ENCODE peak calls at places on chromosomes 3 and 15, in ten cellular contexts. B is GM23248, L is SK-N-SH, A is DND-41, Q is IMR-90, V is neural progenitor cell, N is fibroblast of lung, I is MM.1S, S is H9, Y is PC-9. U is an unnamed sample.

GRCh38 chr3:171142985-171143384 is 116.5 kb upstream of the SLC2A2 start:
- DNase-seq in B (peak; percentile 20), L (no peak), A (no peak), Q (peak; percentile 46), V (no peak), N (peak; percentile 74), I (no peak), S (no peak), Y (no peak), U (no peak)

GRCh38 chr15:42725331-42725903 is 11.5 kb downstream of the CDAN1 start:
- DNase-seq in B (no peak), L (no peak), A (no peak), Q (no peak), V (no peak), N (no peak), I (no peak), S (no peak), Y (no peak), U (no peak)

GRCh38 chr15:58459562-58459961 is 27.8 kb downstream of the LIPC start:
- DNase-seq in B (no peak), L (no peak), A (no peak), Q (no peak), V (no peak), N (no peak), I (no peak), S (no peak), Y (no peak), U (no peak)

GRCh38 chr3:107657971-107658370 is 135.2 kb downstream of the BBX start:
- DNase-seq in B (peak; percentile 79), L (no peak), A (no peak), Q (peak; percentile 70), V (no peak), N (peak; percentile 62), I (no peak), S (no peak), Y (no peak), U (no peak)

GRCh38 chr3:37932505-37932904 is 58.1 kb upstream of the VILL start:
- DNase-seq in B (no peak), L (no peak), A (no peak), Q (no peak), V (no peak), N (no peak), I (no peak), S (no peak), Y (no peak), U (no peak)

GRCh38 chr3:127857270-127857801 is 35.0 kb upstream of the MGLL start:
- DNase-seq in B (no peak), L (peak; percentile 42), A (no peak), Q (peak; percentile 11), V (no peak), N (peak; percentile 27), I (no peak), S (no peak), Y (no peak), U (no peak)

GRCh38 chr3:149494759-149495580 is 20.5 kb downstream of the TM4SF4 start:
- DNase-seq in B (peak; percentile 80), L (no peak), A (no peak), Q (peak; percentile 88), V (no peak), N (no peak), I (no peak), S (no peak), Y (no peak), U (peak; percentile 44)

GRCh38 chr3:113231391-113231790 is 20.0 kb downstream of the BOC start:
- DNase-seq in B (peak; percentile 94), L (no peak), A (no peak), Q (peak; percentile 85), V (no peak), N (no peak), I (no peak), S (no peak), Y (no peak), U (no peak)

GRCh38 chr15:40054056-40054745 is 15.2 kb upstream of the SRP14 start:
- DNase-seq in B (peak; percentile 77), L (no peak), A (peak; percentile 81), Q (peak; percentile 31), V (no peak), N (no peak), I (peak; percentile 67), S (peak; percentile 23), Y (no peak), U (no peak)

GRCh38 chr3:17047162-17047561 is 162.4 kb downstream of the PLCL2 start:
- DNase-seq in B (no peak), L (no peak), A (no peak), Q (no peak), V (peak; percentile 63), N (no peak), I (no peak), S (peak; percentile 82), Y (no peak), U (no peak)

GRCh38 chr3:17329932-17330331 is 412.5 kb downstream of the TBC1D5 start:
- DNase-seq in B (no peak), L (no peak), A (no peak), Q (no peak), V (no peak), N (no peak), I (no peak), S (no peak), Y (no peak), U (no peak)

GRCh38 chr3:10284496-10284895 is 8.3 kb downstream of the GHRL start:
- DNase-seq in B (no peak), L (no peak), A (no peak), Q (no peak), V (no peak), N (no peak), I (no peak), S (no peak), Y (no peak), U (no peak)

GRCh38 chr3:66962624-66963023 is 35.5 kb upstream of the KBTBD8 start:
- DNase-seq in B (no peak), L (no peak), A (no peak), Q (no peak), V (no peak), N (no peak), I (no peak), S (no peak), Y (no peak), U (no peak)

GRCh38 chr3:57281710-57282109 is 10.8 kb downstream of the ASB14 start:
- DNase-seq in B (peak; percentile 58), L (no peak), A (no peak), Q (peak; percentile 51), V (no peak), N (no peak), I (no peak), S (no peak), Y (no peak), U (no peak)

GRCh38 chr3:66490214-66490613 is 10.6 kb downstream of the LRIG1 start:
- DNase-seq in B (peak; percentile 8), L (no peak), A (peak; percentile 74), Q (peak; percentile 87), V (no peak), N (peak; percentile 91), I (peak; percentile 86), S (no peak), Y (no peak), U (no peak)

GRCh38 chr15:32692286-32692685 is 25.5 kb upstream of the GREM1 start:
- DNase-seq in B (no peak), L (no peak), A (no peak), Q (no peak), V (no peak), N (no peak), I (no peak), S (no peak), Y (no peak), U (no peak)
- H2AFZ ChIP-seq in B (no peak overlapping the region), L (no peak overlapping the region), A (no peak overlapping the region), Q (no peak overlapping the region), V (no peak overlapping the region), N (no peak overlapping the region), I (no peak overlapping the region), S (no peak overlapping the region), Y (no peak overlapping the region), U (no peak overlapping the region)

GRCh38 chr15:25207369-25207768 is 231.5 kb downstream of the UBE3A start:
- DNase-seq in B (no peak), L (no peak), A (no peak), Q (no peak), V (no peak), N (no peak), I (no peak), S (no peak), Y (no peak), U (no peak)
- H3K9me3 ChIP-seq in B (no peaks in the 10 kb centered on the region), L (no peaks in the 10 kb centered on the region), A (peaks cover 43% of the 10 kb centered on the region), Q (peaks cover 75% of the 10 kb centered on the region), V (no peaks in the 10 kb centered on the region), N (no peaks in the 10 kb centered on the region), I (no peaks in the 10 kb centered on the region), S (peaks cover 56% of the 10 kb centered on the region), Y (no peaks in the 10 kb centered on the region), U (peaks cover 28% of the 10 kb centered on the region)

GRCh38 chr15:35559683-35560082 is 13.7 kb upstream of the DPH6 start:
- DNase-seq in B (no peak), L (no peak), A (no peak), Q (no peak), V (no peak), N (no peak), I (peak; percentile 25), S (no peak), Y (no peak), U (no peak)

GRCh38 chr15:35560895-35561294 is 14.9 kb upstream of the DPH6 start:
- DNase-seq in B (no peak), L (no peak), A (no peak), Q (no peak), V (no peak), N (peak; percentile 2), I (no peak), S (no peak), Y (no peak), U (no peak)

GRCh38 chr15:35561308-35561707 is 15.3 kb upstream of the DPH6 start:
- DNase-seq in B (no peak), L (no peak), A (no peak), Q (no peak), V (no peak), N (no peak), I (no peak), S (no peak), Y (no peak), U (no peak)

GRCh38 chr15:35557544-35557943 is 11.6 kb upstream of the DPH6 start:
- DNase-seq in B (peak; percentile 89), L (no peak), A (no peak), Q (peak; percentile 90), V (no peak), N (peak; percentile 83), I (no peak), S (no peak), Y (peak; percentile 9), U (peak; percentile 80)

DNA sequence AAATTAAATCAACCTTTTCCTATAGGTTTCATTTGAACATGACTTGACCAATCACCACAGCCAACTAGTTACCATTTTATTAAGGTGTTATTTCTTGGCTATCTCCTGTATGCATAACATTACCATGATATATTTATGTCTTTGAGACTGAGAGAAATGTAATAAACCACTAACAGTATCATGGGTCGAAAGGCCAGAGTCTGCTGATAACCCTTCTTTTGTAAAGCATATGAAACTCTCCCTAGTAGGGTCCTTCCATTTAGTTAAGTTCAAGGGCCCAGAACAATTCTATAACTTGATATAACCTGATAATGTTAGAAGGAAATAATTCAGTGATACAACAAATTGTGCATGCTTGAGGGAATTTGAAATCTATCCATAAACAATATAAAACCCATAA is 14.3 kb upstream of the DPH6 start:
- DNase-seq in B (no peak), L (no peak), A (no peak), Q (no peak), V (no peak), N (no peak), I (no peak), S (no peak), Y (no peak), U (no peak)
- H2AFZ ChIP-seq in B (no peak overlapping the region), L (no peak overlapping the region), A (no peak overlapping the region), Q (no peak overlapping the region), V (no peak overlapping the region), N (no peak overlapping the region), I (no peak overlapping the region), S (no peak overlapping the region), Y (no peak overlapping the region), U (no peak overlapping the region)

GRCh38 chr3:105585-105984 is 91.0 kb upstream of the CHL1 start:
- DNase-seq in B (no peak), L (no peak), A (no peak), Q (no peak), V (peak; percentile 9), N (no peak), I (no peak), S (no peak), Y (no peak), U (no peak)
- H3K9me3 ChIP-seq in B (no peaks in the 10 kb centered on the region), L (peaks cover 3% of the 10 kb centered on the region), A (no peaks in the 10 kb centered on the region), Q (no peaks in the 10 kb centered on the region), V (no peaks in the 10 kb centered on the region), N (no peaks in the 10 kb centered on the region), I (no peaks in the 10 kb centered on the region), S (no peaks in the 10 kb centered on the region), Y (no peaks in the 10 kb centered on the region), U (no peaks in the 10 kb centered on the region)

U was measured in keratinocyte.